ENCODE peak calls at places on chromosome 1, in six cellular contexts. W is fibroblast of villous mesenchyme, I is epithelial cell of esophagus, U is spleen, N is NB4, X is fibroblast of lung. C is an unnamed sample.

GRCh38 chr1:173255214-173255813 is 48.2 kb upstream of the TNFSF4 start:
- DNase-seq in W (peak), I (peak), U (no peak), N (peak), X (peak), C (peak)

GRCh38 chr1:3473381-3473844 is 18.9 kb downstream of the ARHGEF16 start:
- DNase-seq in W (peak), I (peak), U (no peak), N (peak), X (peak), C (peak)

GRCh38 chr1:89834078-89834704 is 13.4 kb downstream of the LRRC8D start:
- DNase-seq in W (peak), I (no peak), U (no peak), N (no peak), X (no peak), C (no peak)

GRCh38 chr1:21012937-21013336 is 163.8 kb downstream of the EIF4G3 start:
- DNase-seq in W (peak), I (no peak), U (no peak), N (no peak), X (peak), C (peak)

GRCh38 chr1:197909346-197909745 is 6.9 kb downstream of the C1orf53 start:
- DNase-seq in W (no peak), I (no peak), U (no peak), N (no peak), X (no peak), C (no peak)

GRCh38 chr1:229158317-229159294 is 112.3 kb upstream of the RAB4A start:
- DNase-seq in W (no peak), I (no peak), U (no peak), N (peak), X (no peak), C (no peak)

GRCh38 chr1:199979071-199979470 is 48.4 kb upstream of the NR5A2 start:
- DNase-seq in W (no peak), I (no peak), U (peak), N (no peak), X (no peak), C (no peak)

GRCh38 chr1:9436258-9436657 is 103.0 kb upstream of the SLC25A33 start:
- DNase-seq in W (peak), I (no peak), U (no peak), N (no peak), X (no peak), C (no peak)

GRCh38 chr1:67399594-67399993 is 30.6 kb downstream of the SERBP1 start:
- DNase-seq in W (no peak), I (peak), U (no peak), N (no peak), X (no peak), C (no peak)

GRCh38 chr1:214637722-214638473 is 34.9 kb downstream of the CENPF start:
- DNase-seq in W (peak), I (peak), U (no peak), N (peak), X (peak), C (peak)

GRCh38 chr1:44603718-44604117 is 70.6 kb downstream of the TMEM53 start:
- DNase-seq in W (no peak), I (no peak), U (peak), N (no peak), X (no peak), C (no peak)

GRCh38 chr1:2593251-2593878 is 6.8 kb downstream of the PRXL2B start:
- DNase-seq in W (no peak), I (no peak), U (peak), N (no peak), X (no peak), C (no peak)

GRCh38 chr1:32332290-32333079 is 3.5 kb downstream of the MARCKSL1 start:
- DNase-seq in W (no peak), I (peak), U (no peak), N (no peak), X (no peak), C (no peak)

GRCh38 chr1:2586154-2587070 is at the start of gene PRXL2B:
- DNase-seq in W (peak), I (peak), U (peak), N (peak), X (peak), C (peak)

GRCh38 chr1:156319664-156320063 is 18.4 kb downstream of the CCT3 start:
- DNase-seq in W (peak), I (peak), U (no peak), N (peak), X (peak), C (peak)

GRCh38 chr1:65469126-65469888 is 48.8 kb downstream of the LEPR start:
- DNase-seq in W (no peak), I (no peak), U (no peak), N (no peak), X (peak), C (no peak)

GRCh38 chr1:235050911-235051360 is 77.7 kb downstream of the TOMM20 start:
- DNase-seq in W (peak), I (peak), U (no peak), N (peak), X (peak), C (peak)

GRCh38 chr1:113141650-113142473 is 68.9 kb downstream of the LRIG2 start:
- DNase-seq in W (peak), I (peak), U (no peak), N (peak), X (peak), C (peak)

GRCh38 chr1:5502310-5503194 is 489.7 kb downstream of the NPHP4 start:
- DNase-seq in W (no peak), I (peak), U (no peak), N (no peak), X (peak), C (no peak)

GRCh38 chr1:99852648-99853047 is 2.5 kb downstream of the AGL start:
- DNase-seq in W (no peak), I (no peak), U (no peak), N (no peak), X (no peak), C (peak)
- H3K4me3 ChIP-seq in W (no peak), I (no peak), U (no peak), N (no peak), X (no peak), C (no peak)

GRCh38 chr1:54312874-54313316 is 93.3 kb downstream of the SSBP3 start:
- DNase-seq in W (peak), I (peak), U (no peak), N (no peak), X (peak), C (peak)

GRCh38 chr1:54309631-54310366 is 96.4 kb downstream of the SSBP3 start:
- DNase-seq in W (no peak), I (no peak), U (no peak), N (no peak), X (no peak), C (no peak)

GRCh38 chr1:54307305-54307704 is 98.9 kb downstream of the SSBP3 start:
- DNase-seq in W (no peak), I (no peak), U (no peak), N (no peak), X (no peak), C (no peak)

GRCh38 chr1:54311506-54311905 is 94.7 kb downstream of the SSBP3 start:
- DNase-seq in W (no peak), I (no peak), U (no peak), N (peak), X (no peak), C (no peak)

DNA sequence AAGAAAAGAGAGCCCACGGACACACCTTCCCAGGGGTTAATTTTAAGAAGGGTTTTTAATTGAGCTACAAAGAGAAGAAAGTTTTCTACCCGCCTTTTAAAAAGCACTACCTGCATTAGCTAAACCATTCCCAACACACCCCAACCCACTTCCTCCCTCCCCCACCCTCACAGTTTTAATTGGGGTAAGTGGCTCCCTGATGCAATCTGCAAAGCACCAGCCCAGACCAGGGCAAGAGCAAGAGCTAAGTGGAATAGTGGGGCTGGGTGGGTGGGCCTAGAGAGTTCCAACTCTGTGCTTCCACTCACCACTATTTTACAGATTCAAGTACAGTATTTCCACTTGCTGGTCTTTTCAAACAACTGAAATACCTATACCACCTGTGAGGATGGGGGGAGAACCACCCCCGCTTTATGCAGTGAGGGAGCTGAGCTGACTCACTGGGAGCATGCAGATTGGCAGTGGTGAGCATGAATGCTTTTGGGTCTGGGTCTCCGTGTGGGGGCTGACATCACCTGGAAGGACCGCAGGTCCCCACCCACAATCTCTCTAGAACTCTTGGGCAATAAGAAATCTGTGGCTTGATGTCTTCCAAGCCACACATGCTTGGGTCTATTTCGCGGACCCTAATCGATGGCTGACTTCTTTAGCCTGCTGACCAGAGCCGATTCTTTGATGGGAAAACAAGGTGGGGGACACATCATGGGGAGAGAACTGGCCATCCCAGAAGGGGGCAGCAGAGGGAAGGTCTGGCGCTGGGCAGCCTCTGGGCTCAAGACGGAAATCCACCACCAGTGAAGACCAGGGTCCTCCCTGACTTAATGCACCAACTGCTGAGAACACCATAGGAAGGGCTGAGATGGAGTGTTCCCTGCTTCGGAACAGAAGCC is 95.5 kb downstream of the SSBP3 start:
- DNase-seq in W (peak), I (no peak), U (no peak), N (peak), X (peak), C (peak)
- TF ChIP-seq CTCF in W (peak), I (peak), U (peak), N (peak), X (peak), C (peak)

GRCh38 chr1:54781023-54781723 is 16.9 kb upstream of the PARS2 start:
- DNase-seq in W (no peak), I (peak), U (no peak), N (no peak), X (peak), C (no peak)
- H3K4me3 ChIP-seq in W (no peak), I (no peak), U (no peak), N (no peak), X (no peak), C (no peak)

GRCh38 chr1:114337417-114337816 is 173.6 kb downstream of the TRIM33 start:
- DNase-seq in W (no peak), I (no peak), U (no peak), N (no peak), X (no peak), C (no peak)

GRCh38 chr1:114333670-114334069 is 177.3 kb downstream of the TRIM33 start:
- DNase-seq in W (no peak), I (no peak), U (no peak), N (no peak), X (no peak), C (no peak)

GRCh38 chr1:114334297-114334696 is 176.7 kb downstream of the TRIM33 start:
- DNase-seq in W (no peak), I (no peak), U (no peak), N (no peak), X (no peak), C (no peak)

GRCh38 chr1:114336360-114336759 is 174.6 kb downstream of the TRIM33 start:
- DNase-seq in W (no peak), I (peak), U (no peak), N (no peak), X (no peak), C (no peak)

GRCh38 chr1:114335273-114335672 is 175.7 kb downstream of the TRIM33 start:
- DNase-seq in W (no peak), I (no peak), U (no peak), N (no peak), X (no peak), C (no peak)
- TF ChIP-seq CTCF in W (no peak), I (no peak), U (no peak), N (no peak), X (no peak), C (no peak)

GRCh38 chr1:233905416-233906051 is 1.1 kb downstream of the SLC35F3 start:
- DNase-seq in W (no peak), I (no peak), U (no peak), N (no peak), X (peak), C (no peak)
- H3K4me3 ChIP-seq in W (peak), I (peak), U (no peak), N (no peak), X (no peak), C (no peak)

DNA sequence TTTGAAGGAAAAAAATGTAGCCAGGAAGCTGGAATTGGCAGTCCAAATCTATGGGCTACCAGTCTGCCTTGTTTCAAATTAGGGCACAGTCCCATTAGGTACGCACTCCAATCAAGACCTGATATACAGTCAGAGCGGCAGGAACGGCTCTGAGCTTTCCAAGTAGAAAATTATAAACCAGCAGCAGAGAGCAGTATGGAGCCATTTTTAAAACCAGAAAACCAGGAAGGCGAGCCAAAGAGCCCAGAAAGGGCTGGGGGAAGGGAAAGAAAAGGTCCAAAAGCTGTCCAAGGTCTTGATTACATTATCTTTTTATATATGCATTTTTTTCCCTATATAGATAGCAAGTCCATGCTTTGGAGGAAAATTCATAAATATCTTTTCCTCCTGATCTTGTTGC is 719.0 kb downstream of the RWDD3 start:
- DNase-seq in W (no peak), I (peak), U (no peak), N (no peak), X (peak), C (peak)
- TF ChIP-seq CTCF in W (no peak), I (peak), U (no peak), N (no peak), X (peak), C (peak)

DNA sequence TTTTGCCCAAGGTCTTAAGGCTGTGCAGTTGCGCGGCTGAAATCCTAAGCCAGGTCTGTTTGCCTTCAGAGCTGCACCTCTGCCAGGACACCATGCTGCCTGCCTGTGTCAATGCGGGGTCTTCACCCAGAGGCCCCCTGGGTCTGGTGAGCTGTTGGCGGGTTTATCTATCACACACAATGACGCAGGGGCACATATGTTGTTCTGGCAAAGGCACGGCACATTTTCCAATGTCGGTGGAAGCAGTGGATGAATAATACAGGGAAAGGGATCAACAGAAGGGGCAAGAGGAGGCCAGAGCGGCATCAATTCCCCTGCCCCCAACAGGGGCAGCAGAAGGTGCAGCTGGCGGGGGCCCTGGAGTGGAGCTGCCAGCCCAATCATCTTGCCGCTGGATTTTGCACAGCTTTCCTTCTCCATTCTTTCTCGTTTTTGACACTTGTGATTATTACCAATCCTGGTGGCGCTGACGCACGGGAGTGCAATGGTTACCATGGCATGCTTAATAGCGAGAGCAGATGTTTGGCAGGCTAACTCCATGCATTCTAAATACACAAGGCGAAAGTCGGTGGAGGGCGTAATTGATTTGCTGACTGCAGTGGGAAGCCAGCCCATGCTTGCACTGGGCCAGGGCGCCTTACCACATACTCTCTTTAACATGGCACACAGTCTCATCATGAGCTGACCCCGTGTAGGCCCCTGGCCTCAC is 45.8 kb upstream of the CYP2J2 start:
- DNase-seq in W (no peak), I (no peak), U (no peak), N (no peak), X (peak), C (peak)
- H3K4me3 ChIP-seq in W (no peak), I (no peak), U (no peak), N (no peak), X (no peak), C (no peak)

C was measured in AG10803.